ENCODE peak calls at places on chromosomes 11 and 22, in six cellular contexts. L is Karpas-422; V is activated effector memory CD4-positive, alpha-beta T cell treated with Interleukin-2 at 50 U/mL for 16 hours; K is substantia nigra; M is activated CD4-positive, alpha-beta T cell treated with anti-CD3 and anti-CD28 coated beads, Interleukin-2, amount 10 ng/mL, durations not matched to agents 7 days and 5 days; H is AG20443. W is an unnamed sample.

GRCh38 chr11:74154621-74155281 is 16.1 kb downstream of the C2CD3 start:
- DNase-seq in L (no peak), V (no peak), K (no peak), M (no peak), H (no peak), W (no peak)

GRCh38 chr11:1652778-1653540 is 23.4 kb downstream of the KRTAP5-5 start:
- DNase-seq in L (peak), V (peak), K (peak), M (peak), H (peak), W (peak)

GRCh38 chr22:21829523-21829922 is 37.9 kb downstream of the MAPK1 start:
- DNase-seq in L (no peak), V (no peak), K (no peak), M (no peak), H (no peak), W (no peak)

GRCh38 chr11:75997273-75997552 is 182.2 kb downstream of the UVRAG start:
- DNase-seq in L (no peak), V (no peak), K (no peak), M (no peak), H (no peak), W (no peak)

GRCh38 chr22:31244044-31244942 is 32.2 kb downstream of the LIMK2 start:
- DNase-seq in L (no peak), V (no peak), K (no peak), M (no peak), H (peak), W (no peak)

GRCh38 chr11:65416341-65417185 is 6.0 kb upstream of the NEAT1 start:
- DNase-seq in L (peak), V (peak), K (peak), M (peak), H (peak), W (peak)

GRCh38 chr11:112004389-112004788 is 20.8 kb upstream of the DLAT start:
- DNase-seq in L (peak), V (no peak), K (no peak), M (peak), H (peak), W (no peak)

GRCh38 chr11:63838150-63838681 is 694 bp upstream of the MARK2 start:
- DNase-seq in L (no peak), V (no peak), K (no peak), M (no peak), H (no peak), W (no peak)

GRCh38 chr11:128685383-128686044 is 8.4 kb upstream of the FLI1 start:
- DNase-seq in L (no peak), V (no peak), K (no peak), M (no peak), H (no peak), W (no peak)

W was measured in stimulated activated CD8-positive, alpha-beta memory T cell treated with anti-CD3 and anti-CD28 coated beads, Interleukin-4, amount 100 ng/mL, for 4 hours.